ENCODE peak calls at places on chromosomes 6 and 20, in four cellular contexts. S is activated CD8-positive, alpha-beta T cell treated with anti-CD3 and anti-CD28 coated beads for 36 hours; G is foreskin fibroblast; Q is right atrium auricular region. I is an unnamed sample.

GRCh38 chr6:24330137-24330732 is 27.6 kb downstream of the DCDC2 start:
- DNase-seq in S (no peak), G (no peak), Q (no peak), I (no peak)

GRCh38 chr20:34083137-34083536 is 28.9 kb downstream of the EIF2S2 start:
- DNase-seq in S (no peak), G (peak), Q (peak), I (no peak)

GRCh38 chr6:43907789-43908472 is 137.9 kb downstream of the VEGFA start:
- DNase-seq in S (no peak), G (no peak), Q (no peak), I (no peak)

GRCh38 chr20:52105573-52106422 is 85.8 kb downstream of the ZFP64 start:
- DNase-seq in S (peak), G (peak), Q (no peak), I (peak)

GRCh38 chr6:161161889-161162624 is 111.8 kb downstream of the AGPAT4 start:
- DNase-seq in S (no peak), G (peak), Q (no peak), I (no peak)

GRCh38 chr6:17305219-17306001 is 24.2 kb downstream of the RBM24 start:
- DNase-seq in S (no peak), G (peak), Q (no peak), I (no peak)

GRCh38 chr20:37265152-37265551 is 3.5 kb upstream of the GHRH start:
- DNase-seq in S (peak), G (no peak), Q (no peak), I (peak)

GRCh38 chr6:33837971-33838665 is 34.3 kb upstream of the MLN start:
- DNase-seq in S (no peak), G (peak), Q (no peak), I (no peak)

GRCh38 chr6:71444222-71444621 is 155.6 kb downstream of the OGFRL1 start:
- DNase-seq in S (no peak), G (peak), Q (no peak), I (no peak)

GRCh38 chr6:5151955-5152401 is 66.8 kb downstream of the PPP1R3G start:
- DNase-seq in S (no peak), G (peak), Q (no peak), I (no peak)

GRCh38 chr20:44109951-44110361 is 77.0 kb downstream of the JPH2 start:
- DNase-seq in S (no peak), G (no peak), Q (no peak), I (no peak)

GRCh38 chr6:146260886-146261285 is 232.0 kb downstream of the GRM1 start:
- DNase-seq in S (no peak), G (no peak), Q (no peak), I (no peak)

GRCh38 chr6:152310371-152310954 is 326.7 kb downstream of the SYNE1 start:
- DNase-seq in S (no peak), G (no peak), Q (no peak), I (no peak)

GRCh38 chr20:57495978-57496377 is 29.0 kb downstream of the CTCFL start:
- DNase-seq in S (no peak), G (no peak), Q (no peak), I (no peak)

GRCh38 chr6:118309337-118310093 is 238.6 kb upstream of the PLN start:
- DNase-seq in S (no peak), G (no peak), Q (no peak), I (no peak)

GRCh38 chr6:64737418-64737817 is 969.6 kb downstream of the EYS start:
- DNase-seq in S (no peak), G (no peak), Q (no peak), I (no peak)

GRCh38 chr6:25138024-25138696 is 141.0 kb upstream of the CARMIL1 start:
- DNase-seq in S (peak), G (peak), Q (peak), I (peak)

GRCh38 chr6:1576711-1577110 is 33.0 kb upstream of the FOXC1 start:
- DNase-seq in S (no peak), G (no peak), Q (no peak), I (no peak)
- TF ChIP-seq CTCF in S (no peak), G (no peak), Q (no peak), I (no peak)

GRCh38 chr20:63955281-63955845 is 853 bp downstream of the UCKL1 start:
- DNase-seq in S (no peak), G (peak), Q (no peak), I (peak)
- TF ChIP-seq CTCF in S (peak), G (peak), Q (peak), I (peak)

DNA sequence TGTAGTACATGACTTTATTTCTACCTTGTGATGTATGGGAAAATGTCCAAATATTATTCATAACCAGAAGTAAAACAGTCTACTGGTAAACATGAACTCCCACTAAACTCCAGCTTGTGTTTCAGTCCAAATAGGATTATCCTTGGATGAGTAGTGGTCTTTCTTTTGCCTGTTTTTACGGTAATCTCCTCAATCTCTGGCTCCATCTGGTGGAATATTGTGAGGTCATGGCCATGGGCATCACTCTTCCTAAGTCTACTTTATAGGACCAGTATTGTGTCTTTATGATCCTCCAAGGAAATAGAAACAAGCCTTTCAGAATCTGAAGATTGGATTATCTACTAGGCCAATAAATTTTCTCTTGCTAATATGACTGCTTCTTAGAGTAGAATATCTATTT is 505.0 kb downstream of the BMP2 start:
- DNase-seq in S (no peak), G (peak), Q (no peak), I (no peak)
- TF ChIP-seq CTCF in S (no peak), G (no peak), Q (peak), I (no peak)

GRCh38 chr20:47205577-47206123 is 150.8 kb downstream of the ZMYND8 start:
- DNase-seq in S (peak), G (peak), Q (peak), I (peak)
- TF ChIP-seq CTCF in S (peak), G (peak), Q (peak), I (peak)

DNA sequence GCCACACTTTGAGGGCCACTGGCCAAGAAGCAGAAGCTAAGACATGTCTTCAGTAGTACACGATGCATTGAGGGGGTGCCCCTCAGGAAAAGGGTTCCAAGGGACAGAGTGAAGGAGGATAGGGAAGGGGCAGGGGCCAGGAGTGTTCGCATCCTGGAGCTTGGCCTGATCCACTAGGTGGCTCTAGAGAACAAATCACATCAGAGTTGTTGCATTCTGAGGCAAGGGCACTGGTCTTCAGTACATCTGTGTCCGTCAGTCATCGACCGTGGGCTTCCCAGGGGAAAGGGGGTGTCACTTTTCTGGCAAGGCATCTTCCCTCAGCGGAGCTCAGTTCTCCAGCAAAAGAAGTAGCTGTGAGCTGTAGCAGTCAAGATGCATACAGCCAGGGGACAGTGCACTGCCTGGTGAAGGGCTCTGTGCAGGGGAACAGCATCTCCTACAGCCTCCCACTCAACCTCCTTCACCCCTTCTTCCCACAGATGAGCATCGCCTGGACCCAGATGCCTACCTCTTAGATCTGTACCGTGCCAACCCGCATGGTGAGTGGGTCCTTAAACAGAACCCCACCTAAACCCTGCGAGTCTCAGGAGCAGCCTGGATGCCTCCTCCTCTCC is 47.8 kb downstream of the ARHGAP40 start:
- DNase-seq in S (peak), G (peak), Q (no peak), I (peak)
- TF ChIP-seq CTCF in S (no peak), G (peak), Q (peak), I (peak)

I was measured in GM13976.